ENCODE peak calls at places on chromosome 18, in ten cellular contexts. C is lower lobe of right lung, P is GM12865, W is neural progenitor cell, Z is AG04450, E is left lung, H is cardiac fibroblast, K is gastrocnemius medialis, T is fibroblast of lung, D is tibial artery. N is an unnamed sample.

GRCh38 chr18:3450358-3451107 is 561 bp downstream of the TGIF1 start:
- DNase-seq in C (peak; percentile 81), P (peak; percentile 29), W (peak; percentile 40), Z (no peak), E (peak; percentile 84), H (peak; percentile 89), K (peak; percentile 57), T (peak; percentile 72), D (peak; percentile 85), N (peak; percentile 87)

GRCh38 chr18:456361-456821 is 44.1 kb downstream of the COLEC12 start:
- DNase-seq in C (no peak), P (no peak), W (no peak), Z (no peak), E (peak; percentile 42), H (peak; percentile 87), K (peak; percentile 23), T (no peak), D (peak; percentile 74), N (peak; percentile 55)

GRCh38 chr18:42038936-42039335 is 83.9 kb downstream of the PIK3C3 start:
- DNase-seq in C (no peak), P (no peak), W (no peak), Z (peak; percentile 86), E (no peak), H (peak; percentile 89), K (no peak), T (peak; percentile 98), D (no peak), N (peak; percentile 91)

GRCh38 chr18:43029414-43029813 is 86.1 kb downstream of the RIT2 start:
- DNase-seq in C (no peak), P (no peak), W (no peak), Z (no peak), E (no peak), H (no peak), K (no peak), T (no peak), D (no peak), N (no peak)

GRCh38 chr18:59057969-59058368 is 81.7 kb upstream of the SEC11C start:
- DNase-seq in C (no peak), P (no peak), W (no peak), Z (peak; percentile 46), E (no peak), H (peak; percentile 75), K (no peak), T (peak; percentile 88), D (no peak), N (peak; percentile 76)

GRCh38 chr18:34122724-34123334 is 101.9 kb downstream of the NOL4 start:
- DNase-seq in C (no peak), P (peak; percentile 77), W (peak; percentile 72), Z (peak; percentile 21), E (no peak), H (peak; percentile 70), K (no peak), T (peak; percentile 56), D (no peak), N (peak; percentile 72)

GRCh38 chr18:36366994-36367839 is 69.7 kb downstream of the FHOD3 start:
- DNase-seq in C (no peak), P (peak; percentile 93), W (no peak), Z (no peak), E (no peak), H (peak; percentile 50), K (no peak), T (no peak), D (peak; percentile 86), N (no peak)

GRCh38 chr18:49024408-49024807 is 73.6 kb upstream of the SMAD7 start:
- DNase-seq in C (no peak), P (no peak), W (no peak), Z (no peak), E (no peak), H (no peak), K (no peak), T (no peak), D (no peak), N (no peak)

GRCh38 chr18:66819235-66819634 is 215.3 kb upstream of the CDH19 start:
- DNase-seq in C (no peak), P (no peak), W (no peak), Z (no peak), E (no peak), H (no peak), K (no peak), T (no peak), D (no peak), N (no peak)
- TF ChIP-seq CTCF in C (no peak), P (peak; percentile 10), W (peak; percentile 26), Z (no peak), E (no peak), H (peak; percentile 6), K (no peak), T (peak; percentile 5), D (no peak), N (peak; percentile 15)

DNA sequence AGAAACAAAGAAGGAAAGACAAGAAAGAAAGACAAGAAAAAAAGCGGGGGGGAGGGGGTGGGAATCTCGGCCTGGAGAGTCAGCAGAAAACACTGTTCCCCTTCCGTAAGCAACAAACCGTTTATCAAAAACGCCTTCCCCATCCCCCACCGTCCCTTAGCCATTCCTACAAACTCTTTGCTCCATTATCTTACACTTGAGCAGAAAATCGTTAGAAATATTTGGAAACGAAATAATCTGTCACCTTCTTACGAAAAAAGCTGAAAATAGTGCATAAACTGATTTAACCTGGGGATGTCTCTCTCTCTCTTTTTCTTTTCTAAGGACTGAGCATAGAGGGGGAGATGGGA is 3.2 kb downstream of the PTGR3 start:
- DNase-seq in C (no peak), P (no peak), W (peak; percentile 43), Z (no peak), E (no peak), H (no peak), K (no peak), T (no peak), D (no peak), N (no peak)
- H3K4me3 ChIP-seq in C (peak overlapping the region; percentile 54), P (no peak overlapping the region), W (peak overlapping the region; percentile 28), Z (peak overlapping the region; percentile 57), E (no peak overlapping the region), H (no peak overlapping the region), K (peak overlapping the region; percentile 30), T (peak overlapping the region; percentile 19), D (no peak overlapping the region), N (no peak overlapping the region)

GRCh38 chr18:26468931-26469340 is 79.4 kb downstream of the KCTD1 start:
- DNase-seq in C (no peak), P (peak; percentile 69), W (peak; percentile 69), Z (no peak), E (no peak), H (no peak), K (no peak), T (no peak), D (no peak), N (no peak)
- TF ChIP-seq CTCF in C (peak; percentile 39), P (peak; percentile 67), W (peak; percentile 64), Z (peak; percentile 59), E (no peak), H (peak; percentile 56), K (no peak), T (peak; percentile 60), D (no peak), N (peak; percentile 58)

DNA sequence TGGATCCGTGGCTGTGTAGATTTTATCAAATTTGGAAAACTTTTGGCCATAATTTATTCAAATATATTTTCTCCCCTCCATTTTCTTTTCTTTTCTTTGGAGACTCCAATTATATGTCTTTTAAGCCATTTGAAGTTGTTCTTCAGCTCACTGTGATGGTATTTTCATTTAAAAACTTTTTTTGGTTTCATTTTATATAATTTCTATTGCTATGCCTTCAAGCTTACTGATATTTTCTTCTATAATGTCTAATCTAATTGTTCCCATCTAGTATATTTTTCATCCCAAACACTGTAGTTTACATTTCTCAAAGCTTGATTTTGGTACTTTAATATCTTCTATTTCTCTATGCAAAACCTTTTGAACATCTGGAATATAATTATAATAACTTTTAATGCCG is 72.5 kb downstream of the WDR7 start:
- DNase-seq in C (no peak), P (no peak), W (no peak), Z (no peak), E (no peak), H (no peak), K (no peak), T (no peak), D (no peak), N (no peak)
- H3K4me3 ChIP-seq in C (no peak overlapping the region), P (no peak overlapping the region), W (no peak overlapping the region), Z (no peak overlapping the region), E (no peak overlapping the region), H (no peak overlapping the region), K (no peak overlapping the region), T (no peak overlapping the region), D (no peak overlapping the region), N (no peak overlapping the region)